ENCODE peak calls at places on chromosomes 7 and 10, in seven cellular contexts. L, H, K, W, X, V and Y are unnamed samples.

GRCh38 chr10:88553116-88553752 is 29.9 kb downstream of the RNLS start:
- DNase-seq in H (no peak), X (peak; percentile 54), W (peak; percentile 61), V (peak; percentile 74), L (peak; percentile 63), K (peak; percentile 89), Y (peak; percentile 74)

GRCh38 chr7:22879285-22879684 is 56.6 kb upstream of the TOMM7 start:
- DNase-seq in L (no peak), X (no peak), V (no peak), H (no peak), W (no peak), K (no peak), Y (no peak)

GRCh38 chr7:90660100-90660499 is 64.0 kb downstream of the CDK14 start:
- DNase-seq in V (no peak), W (no peak), X (no peak), K (no peak), H (no peak), L (no peak), Y (no peak)

GRCh38 chr7:18087687-18088078 is 60.0 kb upstream of the PRPS1L1 start:
- DNase-seq in X (no peak), L (peak; percentile 61), H (no peak), V (no peak), W (peak; percentile 65), K (peak; percentile 1), Y (peak; percentile 5)

GRCh38 chr10:71467161-71467560 is 70.4 kb downstream of the CDH23 start:
- DNase-seq in W (no peak), L (no peak), V (no peak), H (no peak), X (no peak), K (no peak), Y (no peak)

GRCh38 chr7:4871930-4872675 is 10.3 kb upstream of the PAPOLB start:
- DNase-seq in W (no peak), L (no peak), H (no peak), K (no peak), V (no peak), X (no peak), Y (no peak)

GRCh38 chr10:54284526-54285193 is 516.4 kb downstream of the PCDH15 start:
- DNase-seq in X (no peak), V (no peak), L (no peak), W (no peak), K (no peak), H (peak; percentile 72), Y (no peak)

GRCh38 chr10:96642973-96643372 is 56.2 kb upstream of the TM9SF3 start:
- DNase-seq in X (peak; percentile 31), H (peak; percentile 40), W (peak; percentile 75), V (peak; percentile 62), K (peak; percentile 50), L (peak; percentile 85), Y (peak; percentile 55)

GRCh38 chr7:150971242-150972048 is 6.7 kb downstream of the KCNH2 start:
- DNase-seq in X (no peak), K (no peak), W (peak; percentile 78), L (no peak), H (no peak), V (no peak), Y (no peak)

DNA sequence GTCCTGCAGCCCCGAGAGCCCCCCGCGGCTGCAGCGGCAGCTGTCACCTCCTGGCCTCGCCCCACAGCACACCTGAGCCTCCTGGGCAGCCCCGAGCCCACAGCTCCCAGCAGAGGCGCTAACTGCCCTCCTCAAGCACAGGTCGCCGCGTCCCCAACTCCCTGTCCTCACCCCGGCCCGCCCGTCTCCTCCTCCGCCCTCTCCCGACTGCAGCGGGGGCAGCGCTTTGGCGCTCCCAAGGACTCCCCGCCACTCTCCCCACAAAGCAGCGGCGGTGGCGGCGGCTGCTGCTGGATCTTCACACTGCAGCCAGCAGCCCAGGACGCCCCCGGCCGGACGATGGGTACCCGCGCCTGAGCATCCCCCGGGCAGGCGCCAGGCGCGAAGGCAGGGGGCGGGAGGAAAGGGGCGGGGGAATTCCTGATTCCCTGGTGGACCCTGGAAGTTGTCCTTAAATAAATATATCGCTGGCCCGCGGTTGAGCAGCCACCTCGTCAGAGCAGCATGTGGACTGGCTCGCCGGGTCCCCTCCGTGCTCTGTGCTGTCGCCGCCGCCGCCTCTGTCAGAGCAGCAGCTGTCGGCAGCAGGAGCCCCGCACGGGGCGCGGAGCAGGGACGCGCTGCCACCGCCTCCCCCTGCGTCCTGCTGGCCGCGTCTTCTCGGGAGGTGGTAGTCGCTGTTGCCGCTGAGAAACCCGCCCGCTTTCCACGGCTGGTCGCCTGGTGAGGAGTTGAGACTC is at the start of gene ZNF804B:
- DNase-seq in K (peak; percentile 8), H (no peak), V (no peak), L (peak; percentile 74), X (no peak), W (peak; percentile 85), Y (peak; percentile 34)
- TF ChIP-seq EZH2 in K (peak; percentile 45), H (peak; percentile 61), V (no peak), L (no peak), X (no peak), W (peak; percentile 60), Y (peak; percentile 55)

GRCh38 chr10:107986571-107986970 is 822.1 kb upstream of the SORCS1 start:
- DNase-seq in L (no peak), X (no peak), W (no peak), K (peak; percentile 62), H (no peak), V (no peak), Y (no peak)
- TF ChIP-seq EZH2phosphoT487 in L (no peak), X (no peak), W (no peak), K (no peak), H (no peak), V (no peak), Y (no peak)

GRCh38 chr7:140231779-140232491 is 55.2 kb upstream of the KDM7A start:
- DNase-seq in L (no peak), W (no peak), X (no peak), H (peak; percentile 51), V (peak; percentile 55), K (no peak), Y (no peak)
- H3K4me3 ChIP-seq in L (peak overlapping the region; percentile 82), W (peak overlapping the region; percentile 75), X (peak overlapping the region; percentile 55), H (peak overlapping the region; percentile 72), V (peak overlapping the region; percentile 63), K (peak overlapping the region; percentile 76), Y (peak overlapping the region; percentile 64)

GRCh38 chr10:7411671-7412481 is 1.0 kb upstream of the SFMBT2 start:
- DNase-seq in K (no peak), H (no peak), X (no peak), W (peak; percentile 55), L (peak; percentile 62), V (no peak), Y (peak; percentile 10)
- TF ChIP-seq EZH2 in K (no peak), H (no peak), X (no peak), W (peak; percentile 13), L (peak; percentile 35), V (no peak), Y (no peak)

GRCh38 chr7:45347804-45348203 is 190.2 kb downstream of the RAMP3 start:
- DNase-seq in K (peak; percentile 69), L (no peak), V (no peak), H (peak; percentile 80), X (no peak), W (no peak), Y (peak; percentile 65)
- TF ChIP-seq EZH2phosphoT487 in K (no peak), L (no peak), V (no peak), H (no peak), X (no peak), W (no peak), Y (no peak)

GRCh38 chr7:85046512-85046911 is 140.3 kb downstream of the SEMA3D start:
- DNase-seq in V (no peak), W (no peak), X (no peak), L (no peak), H (no peak), K (no peak), Y (no peak)
- H3K4me3 ChIP-seq in V (no peak overlapping the region), W (no peak overlapping the region), X (no peak overlapping the region), L (no peak overlapping the region), H (no peak overlapping the region), K (no peak overlapping the region), Y (no peak overlapping the region)

DNA sequence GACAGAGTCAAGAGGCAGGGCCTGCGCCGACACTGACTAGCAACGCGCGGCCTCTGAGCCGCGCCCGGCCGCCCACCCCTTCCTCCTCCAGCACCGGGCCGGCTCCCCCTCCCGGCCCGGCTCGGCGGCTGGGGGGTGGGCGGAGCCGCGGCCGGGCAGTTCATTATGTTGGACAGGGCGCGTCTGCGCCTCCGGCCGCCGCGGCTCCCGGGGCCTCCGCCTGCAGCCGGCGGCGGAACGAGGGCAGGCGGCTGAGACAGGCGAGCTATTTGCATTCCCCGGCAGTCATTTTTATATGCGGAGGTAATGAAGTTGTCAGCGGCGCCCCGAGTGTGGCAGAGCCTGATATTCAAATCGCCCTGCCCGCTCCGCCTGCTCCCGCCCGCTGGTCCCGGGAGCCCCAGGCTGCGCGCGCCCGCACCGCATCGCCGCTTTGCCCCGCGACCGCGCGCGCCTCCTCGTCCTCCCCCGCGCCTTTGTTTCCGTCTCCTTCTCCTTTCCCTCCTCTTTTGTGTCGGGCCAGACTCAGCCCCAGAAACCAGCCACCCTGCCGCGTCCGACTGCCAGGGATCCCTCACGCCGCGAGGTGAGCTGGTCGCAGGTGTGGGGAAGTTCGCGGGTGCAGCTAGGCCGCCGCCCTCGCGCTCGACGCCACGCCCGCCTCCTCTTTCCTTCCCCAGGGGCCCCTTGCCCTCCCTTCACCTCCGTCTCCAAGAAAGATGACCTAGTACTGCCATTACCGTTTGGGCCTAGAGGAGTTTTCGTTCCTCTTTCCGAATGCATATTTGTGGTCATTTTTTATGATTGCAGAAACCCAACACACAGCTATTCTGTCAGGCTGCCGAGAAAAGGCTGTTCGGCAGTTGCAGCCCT is 107.0 kb downstream of the SNX10 start:
- DNase-seq in W (peak; percentile 92), H (peak; percentile 70), L (peak; percentile 83), X (no peak), K (peak; percentile 73), V (peak; percentile 86), Y (peak; percentile 87)
- TF ChIP-seq EZH2 in W (peak; percentile 19), H (no peak), L (no peak), X (no peak), K (no peak), V (no peak), Y (no peak)

GRCh38 chr7:42274052-42274451 is 37.0 kb upstream of the GLI3 start:
- DNase-seq in K (peak; percentile 64), W (no peak), H (peak; percentile 71), L (no peak), V (no peak), X (no peak), Y (no peak)
- TF ChIP-seq EZH2phosphoT487 in K (no peak), W (no peak), H (no peak), L (no peak), V (no peak), X (no peak), Y (no peak)

GRCh38 chr7:21746949-21747348 is 198.8 kb downstream of the CDCA7L start:
- DNase-seq in K (no peak), H (no peak), L (no peak), X (no peak), V (no peak), W (no peak), Y (no peak)
- H3K4me3 ChIP-seq in K (no peak overlapping the region), H (no peak overlapping the region), L (no peak overlapping the region), X (no peak overlapping the region), V (no peak overlapping the region), W (no peak overlapping the region), Y (no peak overlapping the region)